ENCODE peak calls at places on chromosomes 16 and 17, in four cellular contexts. Q is SK-N-SH, E is HepG2, F is H1. Y is an unnamed sample.

GRCh38 chr17:8109669-8110455 is 8.5 kb downstream of the ALOXE3 start:
- DNase-seq in Q (peak), E (no peak), F (no peak), Y (no peak)

GRCh38 chr17:74603032-74603635 is 11.1 kb upstream of the CD300LD start:
- DNase-seq in Q (no peak), E (no peak), F (no peak), Y (no peak)

GRCh38 chr17:68108313-68109000 is 72.9 kb downstream of the KPNA2 start:
- DNase-seq in Q (no peak), E (no peak), F (no peak), Y (no peak)

GRCh38 chr17:60390223-60390622 is 1.7 kb downstream of the USP32 start:
- DNase-seq in Q (peak), E (no peak), F (no peak), Y (no peak)

GRCh38 chr17:67312265-67312664 is 54.1 kb downstream of the PSMD12 start:
- DNase-seq in Q (no peak), E (no peak), F (no peak), Y (no peak)

GRCh38 chr16:11391576-11391975 is 46.3 kb downstream of the RMI2 start:
- DNase-seq in Q (peak), E (no peak), F (no peak), Y (no peak)

GRCh38 chr16:67910162-67910561 is 17.1 kb downstream of the PSKH1 start:
- DNase-seq in Q (peak), E (no peak), F (no peak), Y (no peak)

GRCh38 chr16:19522369-19523159 is 666 bp upstream of the GDE1 start:
- DNase-seq in Q (no peak), E (no peak), F (no peak), Y (no peak)

GRCh38 chr16:82232806-82233205 is 62.8 kb upstream of the MPHOSPH6 start:
- DNase-seq in Q (no peak), E (no peak), F (no peak), Y (no peak)

GRCh38 chr16:53784312-53784711 is 80.4 kb downstream of the FTO start:
- DNase-seq in Q (no peak), E (no peak), F (no peak), Y (no peak)

GRCh38 chr17:43438626-43439529 is 40.1 kb downstream of the ARL4D start:
- DNase-seq in Q (no peak), E (no peak), F (no peak), Y (no peak)

GRCh38 chr17:59706900-59707181 is 389 bp downstream of the PTRH2 start:
- DNase-seq in Q (no peak), E (no peak), F (no peak), Y (no peak)

GRCh38 chr17:27494192-27495091 is 38.2 kb downstream of the KSR1 start:
- DNase-seq in Q (no peak), E (peak), F (no peak), Y (no peak)

GRCh38 chr17:65365209-65365608 is 196.2 kb downstream of the AXIN2 start:
- DNase-seq in Q (no peak), E (no peak), F (no peak), Y (no peak)

GRCh38 chr16:47310792-47311211 is 150.1 kb downstream of the ITFG1 start:
- DNase-seq in Q (no peak), E (no peak), F (no peak), Y (peak)

GRCh38 chr17:50926523-50926922 is 60.4 kb upstream of the TOB1 start:
- DNase-seq in Q (no peak), E (no peak), F (no peak), Y (no peak)

GRCh38 chr17:50640701-50641338 is 6.1 kb downstream of the ABCC3 start:
- DNase-seq in Q (no peak), E (peak), F (no peak), Y (no peak)

GRCh38 chr16:87757841-87758426 is 7.9 kb downstream of the KLHDC4 start:
- DNase-seq in Q (no peak), E (no peak), F (no peak), Y (no peak)

GRCh38 chr17:32518856-32519768 is 32.3 kb downstream of the CDK5R1 start:
- DNase-seq in Q (peak), E (no peak), F (peak), Y (no peak)

GRCh38 chr16:12455287-12455798 is 348.3 kb downstream of the CPPED1 start:
- DNase-seq in Q (peak), E (peak), F (peak), Y (no peak)

GRCh38 chr16:57929250-57929649 is 41.7 kb downstream of the CNGB1 start:
- DNase-seq in Q (no peak), E (no peak), F (no peak), Y (no peak)

GRCh38 chr17:10657866-10658265 is 757 bp upstream of the MYH3 start:
- DNase-seq in Q (peak), E (no peak), F (no peak), Y (no peak)

GRCh38 chr17:50372222-50372621 is 762 bp downstream of the MRPL27 start:
- DNase-seq in Q (no peak), E (no peak), F (no peak), Y (no peak)

GRCh38 chr17:6110592-6110991 is 40.4 kb downstream of the WSCD1 start:
- DNase-seq in Q (no peak), E (peak), F (no peak), Y (peak)

GRCh38 chr16:65281636-65282035 is 159.8 kb upstream of the CDH11 start:
- DNase-seq in Q (no peak), E (no peak), F (no peak), Y (no peak)

GRCh38 chr17:71486171-71486740 is 634.6 kb upstream of the SOX9 start:
- DNase-seq in Q (no peak), E (no peak), F (no peak), Y (no peak)

GRCh38 chr16:66639091-66639885 is 34.8 kb downstream of the CMTM3 start:
- DNase-seq in Q (no peak), E (no peak), F (no peak), Y (no peak)

GRCh38 chr17:61593404-61593803 is 2.4 kb upstream of the NACA2 start:
- DNase-seq in Q (no peak), E (no peak), F (no peak), Y (no peak)

GRCh38 chr16:55760665-55761035 is 72.2 kb downstream of the CES1 start:
- DNase-seq in Q (no peak), E (no peak), F (no peak), Y (no peak)

GRCh38 chr16:67146523-67147357 is 4.1 kb downstream of the B3GNT9 start:
- DNase-seq in Q (no peak), E (no peak), F (no peak), Y (no peak)

GRCh38 chr17:57338257-57338919 is 82.1 kb downstream of the MSI2 start:
- DNase-seq in Q (no peak), E (no peak), F (no peak), Y (peak)

GRCh38 chr17:44796731-44797130 is 33.4 kb downstream of the GJC1 start:
- DNase-seq in Q (no peak), E (no peak), F (no peak), Y (no peak)

GRCh38 chr17:36755586-36755985 is 154.2 kb downstream of the MRM1 start:
- DNase-seq in Q (peak), E (peak), F (peak), Y (no peak)

GRCh38 chr16:2752850-2753522 is 548 bp downstream of the SRRM2 start:
- DNase-seq in Q (peak), E (peak), F (no peak), Y (no peak)
- TF ChIP-seq TCF12 in Q (no peak), E (no peak), F (no peak), Y (peak)

GRCh38 chr17:78255029-78255656 is 23.7 kb downstream of the TMEM235 start:
- DNase-seq in Q (no peak), E (no peak), F (no peak), Y (no peak)

GRCh38 chr17:78258323-78259229 is 27.1 kb downstream of the TMEM235 start:
- DNase-seq in Q (peak), E (peak), F (no peak), Y (no peak)

GRCh38 chr17:78255953-78256704 is 24.7 kb downstream of the TMEM235 start:
- DNase-seq in Q (no peak), E (no peak), F (no peak), Y (no peak)

GRCh38 chr17:78257810-78258322 is 26.4 kb downstream of the TMEM235 start:
- DNase-seq in Q (peak), E (no peak), F (no peak), Y (no peak)

DNA sequence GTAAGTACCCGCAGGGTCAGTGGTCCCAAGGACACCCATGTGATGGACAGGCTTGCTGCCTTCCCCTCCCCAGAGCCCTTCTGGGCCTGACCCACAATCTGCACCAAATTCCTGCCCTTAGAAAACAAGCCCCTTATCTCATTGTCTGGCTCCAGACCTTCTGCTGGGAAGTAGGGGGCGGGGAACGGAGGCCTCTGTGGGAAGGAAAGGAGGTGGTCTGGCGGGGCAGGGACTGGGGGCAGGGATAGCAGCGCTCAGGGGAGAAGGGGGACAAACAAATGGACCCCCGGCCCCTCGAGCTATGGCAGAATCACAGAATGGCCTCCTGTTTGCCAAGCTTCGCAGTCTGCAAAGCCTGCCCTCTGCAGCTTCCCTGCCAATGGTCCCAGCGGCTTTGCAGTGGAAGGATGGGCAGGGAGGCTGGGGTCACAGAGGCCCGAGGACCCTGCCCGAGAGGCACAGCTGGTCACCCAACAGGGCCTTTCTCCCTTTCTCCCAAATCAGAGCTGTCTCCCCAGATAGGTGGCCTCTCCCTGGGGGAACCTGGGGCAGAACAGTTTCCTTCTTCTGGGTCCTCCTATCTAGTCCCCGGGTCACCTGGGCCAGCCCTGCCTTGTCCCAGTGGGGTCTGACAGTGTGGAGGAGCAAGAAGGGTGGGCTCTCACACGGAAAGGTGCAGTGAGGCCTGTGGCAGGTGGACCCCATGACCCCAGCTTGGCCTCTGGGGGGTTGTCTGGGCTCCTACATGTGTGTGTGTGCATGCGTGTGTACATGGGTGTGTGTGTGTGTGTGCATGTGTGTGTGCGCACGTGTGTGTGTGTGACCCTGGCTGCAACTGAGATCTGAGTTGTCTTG is 25.5 kb downstream of the TMEM235 start:
- DNase-seq in Q (peak), E (no peak), F (no peak), Y (no peak)
- TF ChIP-seq TCF12 in Q (no peak), E (no peak), F (no peak), Y (no peak)

GRCh38 chr16:80150978-80151705 is 389.7 kb upstream of the DYNLRB2 start:
- DNase-seq in Q (no peak), E (no peak), F (no peak), Y (no peak)
- TF ChIP-seq TCF12 in Q (no peak), E (no peak), F (no peak), Y (no peak)

DNA sequence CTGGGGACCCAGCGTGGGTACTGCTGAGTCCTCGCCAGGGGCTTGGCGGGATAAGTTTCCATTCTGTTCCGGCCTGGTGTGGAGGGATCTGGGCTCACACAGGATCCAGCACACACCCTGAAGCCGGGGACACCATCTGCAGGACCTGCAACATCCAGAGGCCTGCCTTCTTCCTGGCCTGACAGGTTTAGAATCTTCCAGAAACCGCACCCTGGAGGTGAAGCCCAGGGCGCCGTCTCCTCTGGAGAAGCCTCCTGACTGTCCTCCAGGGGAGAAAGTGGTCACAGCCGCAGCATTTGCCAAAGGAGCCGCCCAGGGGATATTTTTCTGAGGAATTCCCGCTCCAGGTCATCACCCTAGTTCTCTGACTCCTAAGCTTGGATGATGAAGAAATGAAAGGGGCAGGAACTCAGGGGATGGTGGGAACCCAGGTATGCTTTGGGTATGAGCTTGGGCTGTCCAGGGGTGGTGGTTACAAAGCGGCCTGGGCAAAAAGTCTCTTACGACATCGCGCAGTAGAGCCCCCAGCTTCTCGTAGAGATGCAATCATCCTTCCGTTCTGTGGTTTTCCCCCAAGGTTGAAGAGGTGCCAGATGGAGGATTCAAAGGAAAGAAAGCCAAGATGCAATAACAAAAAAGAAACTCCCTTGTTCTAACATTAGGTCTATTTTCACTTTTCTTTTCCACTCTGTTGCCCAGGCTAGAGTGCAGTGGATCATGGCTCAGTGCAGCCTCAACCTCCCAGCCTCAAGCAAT is 9.1 kb upstream of the CRISPLD2 start:
- DNase-seq in Q (no peak), E (no peak), F (no peak), Y (peak)
- TF ChIP-seq TCF12 in Q (no peak), E (no peak), F (no peak), Y (no peak)

GRCh38 chr17:80449930-80450576 is 26.4 kb downstream of the NPTX1 start:
- DNase-seq in Q (no peak), E (no peak), F (no peak), Y (no peak)

GRCh38 chr17:80451104-80451775 is 25.2 kb downstream of the NPTX1 start:
- DNase-seq in Q (no peak), E (no peak), F (no peak), Y (no peak)

GRCh38 chr17:80453126-80453979 is 23.1 kb downstream of the NPTX1 start:
- DNase-seq in Q (peak), E (no peak), F (no peak), Y (no peak)

GRCh38 chr17:80453980-80454556 is 22.3 kb downstream of the NPTX1 start:
- DNase-seq in Q (no peak), E (peak), F (no peak), Y (no peak)

DNA sequence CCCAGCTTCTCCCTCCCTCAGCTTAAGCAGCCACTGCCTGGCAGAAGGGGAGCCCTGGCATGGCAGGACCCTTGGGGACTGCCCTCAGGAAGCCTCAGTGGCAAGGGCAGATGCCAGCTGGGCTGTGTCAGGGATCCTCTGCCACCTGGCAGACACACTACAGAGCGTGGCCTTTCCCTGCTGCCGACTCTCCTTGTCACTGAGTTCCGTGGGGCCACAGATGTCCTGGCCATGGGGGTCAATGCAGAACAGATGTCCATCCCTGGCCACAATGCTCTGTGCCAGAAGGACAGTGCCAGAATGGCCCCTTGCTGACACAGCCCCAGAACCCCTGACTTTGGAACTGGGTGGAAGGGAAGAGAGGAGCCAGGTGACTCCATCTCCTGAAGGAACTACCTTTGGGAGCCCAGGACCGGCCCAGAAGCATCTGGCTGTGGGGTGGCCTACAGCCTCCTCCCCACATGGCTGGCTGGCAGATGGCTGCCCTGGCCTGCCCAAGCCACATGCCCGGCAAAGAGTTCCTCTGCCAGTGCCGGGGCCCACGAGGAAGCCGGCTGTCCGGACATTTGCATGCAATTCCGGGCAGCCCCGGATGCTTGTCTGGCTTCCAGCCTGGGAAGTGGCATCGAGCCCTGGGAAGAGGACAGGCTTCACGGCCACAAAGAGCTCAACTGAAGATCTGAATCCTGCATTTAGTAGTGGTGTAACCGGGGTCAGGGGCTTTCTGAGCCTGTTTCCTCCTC is 24.1 kb downstream of the NPTX1 start:
- DNase-seq in Q (no peak), E (no peak), F (no peak), Y (no peak)
- TF ChIP-seq TCF12 in Q (no peak), E (no peak), F (no peak), Y (no peak)

GRCh38 chr16:85286066-85286712 is 173.9 kb upstream of the CIBAR2 start:
- DNase-seq in Q (peak), E (no peak), F (no peak), Y (no peak)
- TF ChIP-seq TCF12 in Q (no peak), E (no peak), F (no peak), Y (no peak)

GRCh38 chr16:1708083-1708767 is 2.2 kb downstream of the MAPK8IP3 start:
- DNase-seq in Q (no peak), E (no peak), F (no peak), Y (no peak)
- TF ChIP-seq TCF12 in Q (no peak), E (no peak), F (no peak), Y (no peak)

DNA sequence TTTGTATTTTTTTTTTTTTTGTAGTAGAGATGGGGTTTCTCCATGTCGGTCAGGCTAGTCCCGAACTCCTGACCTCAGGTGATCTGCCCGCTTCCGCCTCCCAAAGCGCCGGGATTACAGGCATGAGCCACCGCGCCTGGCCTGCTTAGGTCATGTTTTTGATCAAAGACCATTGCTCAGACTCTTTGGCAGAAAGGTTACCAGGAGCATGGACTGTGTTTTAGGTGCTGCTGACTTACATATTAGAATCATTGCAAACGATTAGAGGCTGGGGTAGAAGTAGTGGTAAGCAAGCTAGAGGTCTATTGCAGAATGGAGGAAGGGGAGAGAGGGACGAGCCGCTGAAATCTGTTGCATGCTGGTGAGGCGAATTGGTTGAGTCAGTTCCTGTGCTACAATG is 79.8 kb downstream of the TANGO6 start:
- DNase-seq in Q (no peak), E (no peak), F (no peak), Y (no peak)
- TF ChIP-seq TCF12 in Q (no peak), E (no peak), F (no peak), Y (no peak)

GRCh38 chr17:21397341-21398050 is 21.3 kb downstream of the KCNJ12 start:
- DNase-seq in Q (no peak), E (no peak), F (no peak), Y (no peak)
- TF ChIP-seq TCF12 in Q (no peak), E (no peak), F (no peak), Y (no peak)